ENCODE peak calls at places on chromosomes 13 and 19, in six cellular contexts. P is GM12878, V is HepG2, S is NB4, T is K562, N is endothelial cell of umbilical vein. Q is an unnamed sample.

GRCh38 chr19:45428385-45429231 is 4.9 kb upstream of the ERCC1 start:
- DNase-seq in S (peak; percentile 44), N (peak; percentile 49), P (no peak), V (no peak), T (peak; percentile 74), Q (peak; percentile 68)

GRCh38 chr13:88066847-88067246 is 395.7 kb downstream of the SLITRK5 start:
- DNase-seq in V (no peak), N (no peak), P (no peak), T (no peak), S (no peak), Q (no peak)

GRCh38 chr19:29673451-29674371 is 8.4 kb downstream of the PLEKHF1 start:
- DNase-seq in N (no peak), V (no peak), P (no peak), S (no peak), T (no peak), Q (no peak)

GRCh38 chr19:8635422-8635821 is 5.0 kb downstream of the NFILZ start:
- DNase-seq in T (no peak), S (no peak), N (no peak), V (no peak), P (no peak), Q (no peak)

GRCh38 chr13:51721485-51721884 is 82.5 kb downstream of the DHRS12 start:
- DNase-seq in T (no peak), P (peak; percentile 53), S (no peak), V (no peak), N (no peak), Q (no peak)

GRCh38 chr13:102286326-102286725 is 115.5 kb downstream of the FGF14 start:
- DNase-seq in V (peak; percentile 53), P (no peak), S (no peak), N (no peak), T (no peak), Q (peak; percentile 0)

GRCh38 chr13:50529154-50529882 is 314.2 kb downstream of the DLEU7 start:
- DNase-seq in N (peak; percentile 81), S (no peak), V (no peak), P (no peak), T (peak; percentile 10), Q (no peak)

GRCh38 chr13:73820688-73821087 is 313.5 kb downstream of the KLF12 start:
- DNase-seq in T (no peak), S (no peak), N (no peak), V (no peak), P (no peak), Q (no peak)

GRCh38 chr13:26340812-26341211 is 86.9 kb downstream of the CDK8 start:
- DNase-seq in V (no peak), N (no peak), P (no peak), T (no peak), S (no peak), Q (no peak)

GRCh38 chr19:36850646-36851442 is at the start of gene ZNF345:
- DNase-seq in T (peak; percentile 51), S (peak; percentile 92), N (peak; percentile 95), P (peak; percentile 64), V (peak; percentile 95), Q (peak; percentile 29)

GRCh38 chr13:30685320-30685859 is 50.0 kb upstream of the ALOX5AP start:
- DNase-seq in N (no peak), T (no peak), V (no peak), P (no peak), S (no peak), Q (no peak)

GRCh38 chr13:111609631-111610030 is 289.2 kb downstream of the TEX29 start:
- DNase-seq in S (no peak), N (no peak), T (no peak), V (no peak), P (no peak), Q (no peak)

GRCh38 chr13:39374741-39375189 is 228.2 kb downstream of the LHFPL6 start:
- DNase-seq in T (no peak), V (no peak), P (no peak), S (no peak), N (no peak), Q (no peak)

GRCh38 chr19:18915639-18916038 is 3.5 kb downstream of the COPE start:
- DNase-seq in S (peak; percentile 70), N (peak; percentile 55), P (no peak), V (peak; percentile 54), T (no peak), Q (no peak)

GRCh38 chr19:18507727-18508440 is 14.0 kb downstream of the ELL start:
- DNase-seq in S (no peak), V (peak; percentile 82), P (no peak), T (no peak), N (peak; percentile 31), Q (no peak)

GRCh38 chr13:40471911-40472310 is 194.5 kb downstream of the FOXO1 start:
- DNase-seq in N (no peak), P (no peak), T (no peak), V (no peak), S (no peak), Q (no peak)

GRCh38 chr19:2618611-2619010 is 83.9 kb downstream of the GNG7 start:
- DNase-seq in S (peak; percentile 86), V (no peak), P (no peak), T (no peak), N (peak; percentile 29), Q (no peak)

GRCh38 chr19:5001547-5002131 is 32.7 kb downstream of the KDM4B start:
- DNase-seq in T (peak; percentile 66), V (peak; percentile 58), N (peak; percentile 49), S (peak; percentile 62), P (no peak), Q (peak; percentile 62)

GRCh38 chr19:51020988-51021651 is 1.6 kb upstream of the KLK10 start:
- DNase-seq in P (no peak), V (peak; percentile 40), N (peak; percentile 67), T (peak; percentile 48), S (peak; percentile 71), Q (peak; percentile 64)

GRCh38 chr13:32426191-32426980 is 1.5 kb downstream of the N4BP2L1 start:
- DNase-seq in V (no peak), T (no peak), P (peak; percentile 73), N (no peak), S (peak; percentile 87), Q (no peak)

GRCh38 chr19:15551183-15552004 is 43.1 kb downstream of the CYP4F22 start:
- DNase-seq in P (no peak), V (peak; percentile 38), S (no peak), N (no peak), T (peak; percentile 86), Q (peak; percentile 47)

GRCh38 chr19:3821857-3822364 is 35.7 kb upstream of the MATK start:
- DNase-seq in S (peak; percentile 79), V (peak; percentile 20), T (peak; percentile 88), N (peak; percentile 52), P (no peak), Q (peak; percentile 67)

GRCh38 chr13:108227651-108228272 is 9.6 kb downstream of the ABHD13 start:
- DNase-seq in T (peak; percentile 29), P (no peak), V (peak; percentile 21), S (peak; percentile 64), N (peak; percentile 55), Q (no peak)

GRCh38 chr19:40519352-40520322 is 52.8 kb downstream of the SPTBN4 start:
- DNase-seq in T (no peak), S (no peak), P (no peak), V (no peak), N (no peak), Q (peak; percentile 90)

GRCh38 chr13:74132768-74133656 is 1.2 kb downstream of the KLF12 start:
- DNase-seq in V (no peak), N (peak; percentile 50), S (no peak), T (no peak), P (no peak), Q (peak; percentile 2)

GRCh38 chr13:23845309-23845708 is 43.9 kb downstream of the MIPEP start:
- DNase-seq in T (no peak), S (no peak), P (no peak), V (no peak), N (no peak), Q (no peak)

GRCh38 chr19:54458648-54459281 is 4.8 kb downstream of the LENG9 start:
- DNase-seq in N (no peak), P (no peak), S (no peak), T (no peak), V (no peak), Q (no peak)

GRCh38 chr13:42354246-42355117 is 82.5 kb downstream of the AKAP11 start:
- DNase-seq in V (no peak), P (peak; percentile 53), T (no peak), N (peak; percentile 8), S (no peak), Q (no peak)

GRCh38 chr19:3651684-3652083 is 25.1 kb upstream of the CACTIN start:
- DNase-seq in S (no peak), N (no peak), P (no peak), T (no peak), V (no peak), Q (no peak)

GRCh38 chr19:11018179-11018578 is 57.3 kb downstream of the SMARCA4 start:
- DNase-seq in T (no peak), N (no peak), V (no peak), S (no peak), P (no peak), Q (no peak)

GRCh38 chr19:17687857-17688784 is at the start of gene UNC13A:
- DNase-seq in V (no peak), T (peak; percentile 83), S (peak; percentile 65), N (no peak), P (no peak), Q (peak; percentile 39)

GRCh38 chr19:48506138-48506733 is 5.4 kb downstream of the LMTK3 start:
- DNase-seq in S (peak; percentile 93), T (peak; percentile 64), P (no peak), N (no peak), V (peak; percentile 48), Q (peak; percentile 84)
- TF ChIP-seq MYC in S (no peak), T (no peak), P (no peak), N (no peak), V (no peak), Q (no peak)

GRCh38 chr19:902093-902370 is 8.7 kb downstream of the RNU6-9 start:
- DNase-seq in V (no peak), P (no peak), S (no peak), N (no peak), T (no peak), Q (no peak)

GRCh38 chr19:901216-902092 is 8.2 kb downstream of the RNU6-9 start:
- DNase-seq in P (no peak), V (no peak), N (no peak), S (no peak), T (no peak), Q (no peak)

GRCh38 chr19:899363-900301 is 6.3 kb downstream of the RNU6-9 start:
- DNase-seq in N (no peak), S (no peak), P (no peak), T (no peak), V (no peak), Q (no peak)

GRCh38 chr19:898663-899062 is 5.4 kb downstream of the RNU6-9 start:
- DNase-seq in S (no peak), T (no peak), V (no peak), N (no peak), P (no peak), Q (no peak)

GRCh38 chr19:900302-901111 is 7.2 kb downstream of the RNU6-9 start:
- DNase-seq in N (no peak), P (no peak), V (no peak), T (peak; percentile 96), S (no peak), Q (peak; percentile 34)
- TF ChIP-seq MYC in N (no peak), P (no peak), V (no peak), T (no peak), S (no peak), Q (no peak)

GRCh38 chr13:109783447-109783814 is 3.0 kb downstream of the IRS2 start:
- DNase-seq in P (no peak), S (peak; percentile 90), V (no peak), N (no peak), T (no peak), Q (no peak)
- TF ChIP-seq MYC in P (no peak), S (no peak), V (no peak), N (no peak), T (no peak), Q (no peak)

GRCh38 chr13:100550433-100550832 is 38.2 kb downstream of the GGACT start:
- DNase-seq in N (no peak), P (no peak), S (no peak), T (no peak), V (no peak), Q (no peak)
- TF ChIP-seq MYC in N (no peak), P (no peak), S (no peak), T (no peak), V (no peak), Q (no peak)